ENCODE peak calls at places on chromosomes 2 and 18, in seven cellular contexts. One of them, this sample, is unnamed.

GRCh38 chr18:2901405-2901989 is 54.7 kb downstream of the EMILIN2 start:
- DNase-seq in transverse colon: no peak
- DNase-seq in NT2/D1: no peak
- DNase-seq in neural progenitor cell: no peak
- DNase-seq in lung: no peak
- DNase-seq in body of pancreas: no peak
- DNase-seq in adrenal gland: no peak
- DNase-seq in this sample: no peak

GRCh38 chr2:234135750-234136221 is 85.3 kb downstream of the SPP2 start:
- DNase-seq in NT2/D1: peak; percentile 82
- DNase-seq in adrenal gland: peak; percentile 49
- DNase-seq in body of pancreas: peak; percentile 53
- DNase-seq in transverse colon: peak; percentile 62
- DNase-seq in neural progenitor cell: peak; percentile 94
- DNase-seq in lung: peak; percentile 55
- DNase-seq in this sample: peak; percentile 83

GRCh38 chr18:44178476-44178875 is 502.2 kb upstream of the SETBP1 start:
- DNase-seq in NT2/D1: no peak
- DNase-seq in lung: no peak
- DNase-seq in adrenal gland: no peak
- DNase-seq in neural progenitor cell: no peak
- DNase-seq in transverse colon: no peak
- DNase-seq in body of pancreas: peak; percentile 14
- DNase-seq in this sample: peak; percentile 29

GRCh38 chr2:30218814-30219213 is 12.5 kb upstream of the LBH start:
- DNase-seq in neural progenitor cell: no peak
- DNase-seq in transverse colon: no peak
- DNase-seq in body of pancreas: no peak
- DNase-seq in adrenal gland: no peak
- DNase-seq in lung: no peak
- DNase-seq in NT2/D1: no peak
- DNase-seq in this sample: no peak

GRCh38 chr18:31487251-31488015 is 10.5 kb upstream of the DSG2 start:
- DNase-seq in NT2/D1: no peak
- DNase-seq in adrenal gland: no peak
- DNase-seq in body of pancreas: no peak
- DNase-seq in transverse colon: no peak
- DNase-seq in neural progenitor cell: no peak
- DNase-seq in lung: no peak
- DNase-seq in this sample: no peak

GRCh38 chr2:16226942-16227664 is 286.8 kb downstream of the MYCN start:
- DNase-seq in lung: no peak
- DNase-seq in body of pancreas: no peak
- DNase-seq in adrenal gland: no peak
- DNase-seq in neural progenitor cell: peak; percentile 83
- DNase-seq in NT2/D1: no peak
- DNase-seq in transverse colon: no peak
- DNase-seq in this sample: no peak

GRCh38 chr2:192719630-192720029 is 524.9 kb upstream of the TMEFF2 start:
- DNase-seq in transverse colon: no peak
- DNase-seq in NT2/D1: no peak
- DNase-seq in adrenal gland: no peak
- DNase-seq in lung: no peak
- DNase-seq in neural progenitor cell: no peak
- DNase-seq in body of pancreas: no peak
- DNase-seq in this sample: no peak

GRCh38 chr2:169828141-169828811 is 1.0 kb downstream of the UBR3 start:
- DNase-seq in neural progenitor cell: peak; percentile 60
- DNase-seq in adrenal gland: peak; percentile 36
- DNase-seq in body of pancreas: peak; percentile 27
- DNase-seq in NT2/D1: no peak
- DNase-seq in transverse colon: peak; percentile 41
- DNase-seq in lung: peak; percentile 70
- DNase-seq in this sample: peak; percentile 43

GRCh38 chr18:63979409-63979908 is 9.6 kb downstream of the SERPINB8 start:
- DNase-seq in NT2/D1: no peak
- DNase-seq in adrenal gland: peak; percentile 30
- DNase-seq in transverse colon: peak; percentile 47
- DNase-seq in lung: peak; percentile 67
- DNase-seq in neural progenitor cell: peak; percentile 75
- DNase-seq in body of pancreas: peak; percentile 59
- DNase-seq in this sample: peak; percentile 78

GRCh38 chr2:172375247-172375646 is 52.1 kb upstream of the ITGA6 start:
- DNase-seq in neural progenitor cell: no peak
- DNase-seq in lung: no peak
- DNase-seq in NT2/D1: no peak
- DNase-seq in transverse colon: no peak
- DNase-seq in body of pancreas: no peak
- DNase-seq in adrenal gland: no peak
- DNase-seq in this sample: no peak

GRCh38 chr2:96856776-96857673 is 791 bp downstream of the ANKRD39 start:
- DNase-seq in adrenal gland: no peak
- DNase-seq in NT2/D1: no peak
- DNase-seq in neural progenitor cell: peak; percentile 44
- DNase-seq in body of pancreas: no peak
- DNase-seq in transverse colon: peak; percentile 45
- DNase-seq in lung: no peak
- DNase-seq in this sample: peak; percentile 37

GRCh38 chr2:96859338-96859649 is 1.5 kb upstream of the ANKRD39 start:
- DNase-seq in neural progenitor cell: no peak
- DNase-seq in lung: no peak
- DNase-seq in adrenal gland: peak; percentile 54
- DNase-seq in body of pancreas: no peak
- DNase-seq in NT2/D1: no peak
- DNase-seq in transverse colon: no peak
- DNase-seq in this sample: no peak

GRCh38 chr2:96859681-96860064 is 1.9 kb upstream of the ANKRD39 start:
- DNase-seq in lung: no peak
- DNase-seq in adrenal gland: no peak
- DNase-seq in NT2/D1: no peak
- DNase-seq in transverse colon: no peak
- DNase-seq in neural progenitor cell: no peak
- DNase-seq in body of pancreas: no peak
- DNase-seq in this sample: no peak

GRCh38 chr2:96861074-96861473 is 3.3 kb upstream of the ANKRD39 start:
- DNase-seq in adrenal gland: no peak
- DNase-seq in NT2/D1: no peak
- DNase-seq in lung: no peak
- DNase-seq in neural progenitor cell: no peak
- DNase-seq in body of pancreas: no peak
- DNase-seq in transverse colon: no peak
- DNase-seq in this sample: no peak

DNA sequence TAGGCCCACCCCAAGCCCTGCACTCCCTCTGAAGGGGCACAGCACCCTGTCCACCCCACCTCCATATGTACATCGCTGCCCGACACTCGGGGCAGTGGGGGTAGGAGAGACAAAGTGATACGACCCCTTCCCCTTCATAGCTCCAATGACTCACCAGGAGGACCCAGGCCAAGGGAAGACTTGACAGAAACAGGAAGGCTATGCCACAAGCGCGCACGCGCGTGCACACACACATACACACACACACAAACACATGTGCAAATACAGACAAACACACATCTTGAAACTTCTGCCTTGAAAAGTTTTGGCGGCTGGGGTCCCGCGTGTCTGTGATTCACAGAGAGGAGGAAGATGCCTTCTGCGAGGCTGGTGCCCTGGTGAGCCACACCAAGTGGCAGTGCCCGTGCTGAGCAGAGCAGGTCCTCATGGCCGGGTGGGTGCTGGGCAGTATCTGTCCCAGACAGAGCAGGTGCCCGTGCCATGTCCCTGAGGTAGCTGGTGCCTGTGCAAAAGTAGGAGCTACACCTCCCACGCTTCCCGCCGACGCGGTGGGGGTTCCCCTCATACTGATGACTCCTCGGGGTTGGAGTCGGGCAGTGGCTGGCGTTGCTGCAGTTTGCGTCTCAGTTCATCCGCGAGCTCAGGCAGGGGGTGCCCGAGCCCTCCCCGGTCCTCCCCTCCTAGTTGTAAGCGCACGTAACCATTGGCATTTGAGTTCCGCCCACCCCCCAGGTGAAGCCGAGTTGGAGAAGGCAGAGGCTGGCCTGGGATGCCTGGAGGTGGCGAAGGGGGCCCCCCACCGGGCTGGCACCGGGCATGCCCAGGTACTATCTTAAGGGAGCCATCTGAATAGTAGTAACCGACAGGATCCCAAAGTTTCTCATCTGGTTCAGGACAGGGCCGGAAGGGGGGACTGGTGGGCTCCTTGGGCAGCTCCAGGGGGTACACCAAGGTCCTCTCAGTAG is 2.5 kb upstream of the ANKRD39 start:
- DNase-seq in neural progenitor cell: no peak
- DNase-seq in transverse colon: no peak
- DNase-seq in lung: no peak
- DNase-seq in adrenal gland: no peak
- DNase-seq in body of pancreas: no peak
- DNase-seq in NT2/D1: no peak
- DNase-seq in this sample: no peak
- H3K36me3 ChIP-seq in neural progenitor cell: no peaks in the 10 kb centered on the region
- H3K36me3 ChIP-seq in transverse colon: no peaks in the 10 kb centered on the region
- H3K36me3 ChIP-seq in lung: peaks cover 44% of the 10 kb centered on the region
- H3K36me3 ChIP-seq in adrenal gland: peaks cover 53% of the 10 kb centered on the region
- H3K36me3 ChIP-seq in body of pancreas: peaks cover 3% of the 10 kb centered on the region
- H3K36me3 ChIP-seq in NT2/D1: peaks cover 49% of the 10 kb centered on the region
- H3K36me3 ChIP-seq in this sample: peaks cover 45% of the 10 kb centered on the region

GRCh38 chr2:42903821-42904575 is 111.6 kb upstream of the HAAO start:
- DNase-seq in transverse colon: no peak
- DNase-seq in adrenal gland: no peak
- DNase-seq in NT2/D1: no peak
- DNase-seq in body of pancreas: no peak
- DNase-seq in neural progenitor cell: no peak
- DNase-seq in lung: no peak
- DNase-seq in this sample: no peak

GRCh38 chr2:42902939-42903709 is 110.7 kb upstream of the HAAO start:
- DNase-seq in transverse colon: no peak
- DNase-seq in body of pancreas: no peak
- DNase-seq in lung: no peak
- DNase-seq in NT2/D1: no peak
- DNase-seq in neural progenitor cell: no peak
- DNase-seq in adrenal gland: no peak
- DNase-seq in this sample: no peak

GRCh38 chr2:42906115-42906556 is 113.8 kb upstream of the HAAO start:
- DNase-seq in adrenal gland: no peak
- DNase-seq in body of pancreas: no peak
- DNase-seq in neural progenitor cell: no peak
- DNase-seq in transverse colon: no peak
- DNase-seq in NT2/D1: no peak
- DNase-seq in lung: no peak
- DNase-seq in this sample: no peak

GRCh38 chr2:42905341-42906114 is 113.1 kb upstream of the HAAO start:
- DNase-seq in adrenal gland: no peak
- DNase-seq in transverse colon: no peak
- DNase-seq in body of pancreas: no peak
- DNase-seq in lung: no peak
- DNase-seq in neural progenitor cell: no peak
- DNase-seq in NT2/D1: no peak
- DNase-seq in this sample: no peak

DNA sequence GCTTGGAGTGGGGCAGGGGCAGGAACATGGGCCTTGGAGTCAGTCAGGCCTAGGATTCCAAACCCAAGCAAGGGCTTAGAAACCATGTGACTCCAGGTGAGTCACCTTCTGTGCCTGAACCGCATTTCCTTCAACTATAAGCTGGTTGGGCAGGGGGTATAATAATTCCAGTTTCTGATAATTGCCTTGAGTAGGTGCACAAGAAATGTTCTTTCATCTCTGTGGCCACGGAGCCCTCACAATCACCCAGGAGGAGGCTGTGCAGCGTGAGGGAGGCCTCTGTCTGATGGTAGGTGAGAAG is 112.1 kb upstream of the HAAO start:
- DNase-seq in transverse colon: no peak
- DNase-seq in neural progenitor cell: no peak
- DNase-seq in adrenal gland: no peak
- DNase-seq in lung: no peak
- DNase-seq in body of pancreas: no peak
- DNase-seq in NT2/D1: no peak
- DNase-seq in this sample: no peak
- H3K4me1 ChIP-seq in transverse colon: peaks cover 21% of the 10 kb centered on the region
- H3K4me1 ChIP-seq in neural progenitor cell: peaks cover 36% of the 10 kb centered on the region
- H3K4me1 ChIP-seq in adrenal gland: peaks cover 39% of the 10 kb centered on the region
- H3K4me1 ChIP-seq in lung: peaks cover 3% of the 10 kb centered on the region
- H3K4me1 ChIP-seq in body of pancreas: peaks cover 22% of the 10 kb centered on the region
- H3K4me1 ChIP-seq in NT2/D1: peaks cover 9% of the 10 kb centered on the region
- H3K4me1 ChIP-seq in this sample: peaks cover 16% of the 10 kb centered on the region

DNA sequence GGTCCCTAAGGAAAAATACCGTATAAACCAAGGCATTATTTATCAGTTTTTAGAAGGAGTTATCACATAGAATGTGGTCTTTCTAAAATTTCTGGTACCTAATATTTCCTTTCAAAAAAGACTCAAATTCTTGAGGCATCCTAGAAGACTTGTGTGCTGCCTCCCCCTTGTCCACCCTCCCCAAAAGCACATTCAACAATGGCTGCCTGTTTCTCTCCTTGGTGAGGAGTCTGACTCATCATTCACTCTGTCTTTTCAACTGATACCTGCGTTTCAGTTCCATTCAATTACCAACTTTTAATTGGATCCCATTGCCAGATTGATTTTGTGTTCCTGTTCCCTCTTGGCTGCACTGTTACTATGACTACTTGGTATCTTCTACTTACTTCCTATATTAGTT is 72.8 kb downstream of the XRCC5 start:
- DNase-seq in body of pancreas: no peak
- DNase-seq in transverse colon: no peak
- DNase-seq in adrenal gland: no peak
- DNase-seq in neural progenitor cell: peak; percentile 28
- DNase-seq in lung: no peak
- DNase-seq in NT2/D1: no peak
- DNase-seq in this sample: no peak
- H3K36me3 ChIP-seq in body of pancreas: no peaks in the 10 kb centered on the region
- H3K36me3 ChIP-seq in transverse colon: no peaks in the 10 kb centered on the region
- H3K36me3 ChIP-seq in adrenal gland: no peaks in the 10 kb centered on the region
- H3K36me3 ChIP-seq in neural progenitor cell: peaks cover 14% of the 10 kb centered on the region
- H3K36me3 ChIP-seq in lung: peaks cover 13% of the 10 kb centered on the region
- H3K36me3 ChIP-seq in NT2/D1: peaks cover 67% of the 10 kb centered on the region
- H3K36me3 ChIP-seq in this sample: peaks cover 29% of the 10 kb centered on the region

GRCh38 chr2:102782916-102783315 is 21.1 kb downstream of the TMEM182 start:
- DNase-seq in neural progenitor cell: no peak
- DNase-seq in transverse colon: no peak
- DNase-seq in body of pancreas: no peak
- DNase-seq in NT2/D1: no peak
- DNase-seq in lung: no peak
- DNase-seq in adrenal gland: no peak
- DNase-seq in this sample: no peak

GRCh38 chr2:102780467-102780866 is 18.6 kb downstream of the TMEM182 start:
- DNase-seq in NT2/D1: no peak
- DNase-seq in body of pancreas: no peak
- DNase-seq in adrenal gland: no peak
- DNase-seq in lung: no peak
- DNase-seq in neural progenitor cell: no peak
- DNase-seq in transverse colon: no peak
- DNase-seq in this sample: no peak

GRCh38 chr2:102773149-102773706 is 11.4 kb downstream of the TMEM182 start:
- DNase-seq in NT2/D1: no peak
- DNase-seq in neural progenitor cell: no peak
- DNase-seq in adrenal gland: no peak
- DNase-seq in transverse colon: no peak
- DNase-seq in body of pancreas: no peak
- DNase-seq in lung: no peak
- DNase-seq in this sample: no peak

GRCh38 chr2:102782187-102782586 is 20.4 kb downstream of the TMEM182 start:
- DNase-seq in body of pancreas: no peak
- DNase-seq in NT2/D1: no peak
- DNase-seq in lung: no peak
- DNase-seq in transverse colon: no peak
- DNase-seq in adrenal gland: no peak
- DNase-seq in neural progenitor cell: no peak
- DNase-seq in this sample: no peak

GRCh38 chr2:102778260-102778659 is 16.4 kb downstream of the TMEM182 start:
- DNase-seq in adrenal gland: no peak
- DNase-seq in transverse colon: no peak
- DNase-seq in body of pancreas: no peak
- DNase-seq in NT2/D1: no peak
- DNase-seq in neural progenitor cell: no peak
- DNase-seq in lung: no peak
- DNase-seq in this sample: no peak
- H3K4me1 ChIP-seq in adrenal gland: no peaks in the 10 kb centered on the region
- H3K4me1 ChIP-seq in transverse colon: no peaks in the 10 kb centered on the region
- H3K4me1 ChIP-seq in body of pancreas: no peaks in the 10 kb centered on the region
- H3K4me1 ChIP-seq in NT2/D1: no peaks in the 10 kb centered on the region
- H3K4me1 ChIP-seq in neural progenitor cell: no peaks in the 10 kb centered on the region
- H3K4me1 ChIP-seq in lung: no peaks in the 10 kb centered on the region
- H3K4me1 ChIP-seq in this sample: peaks cover 5% of the 10 kb centered on the region

This sample was measured in cardiac muscle cell.